ENCODE peak calls at places on chromosomes 16 and 17, in four cellular contexts. Y, A, I and N are unnamed samples.

GRCh38 chr17:81044764-81045589 is 10.0 kb downstream of the BAIAP2 start:
- DNase-seq in I (no peak), Y (no peak), A (peak), N (peak)

GRCh38 chr17:19270951-19271611 is 33.9 kb downstream of the EPN2 start:
- DNase-seq in A (no peak), Y (no peak), I (no peak), N (no peak)

GRCh38 chr17:76672270-76672851 is 28.8 kb upstream of the ST6GALNAC1 start:
- DNase-seq in Y (no peak), A (no peak), I (no peak), N (peak)

GRCh38 chr17:46875849-46876352 is 24.5 kb downstream of the WNT9B start:
- DNase-seq in I (no peak), Y (no peak), A (no peak), N (no peak)

GRCh38 chr16:19710991-19711545 is 7.0 kb downstream of the KNOP1 start:
- DNase-seq in A (no peak), I (no peak), Y (no peak), N (no peak)

GRCh38 chr17:65228734-65229390 is 91.7 kb downstream of the RGS9 start:
- DNase-seq in I (no peak), Y (no peak), A (no peak), N (no peak)

GRCh38 chr16:74700206-74701040 is at the start of gene MLKL:
- DNase-seq in Y (no peak), A (peak), I (peak), N (peak)

GRCh38 chr16:78275420-78275819 is 176.0 kb downstream of the WWOX start:
- DNase-seq in A (no peak), Y (no peak), I (peak), N (no peak)

GRCh38 chr16:287298-287811 is 4.4 kb downstream of the PDIA2 start:
- DNase-seq in Y (no peak), A (no peak), I (no peak), N (no peak)

GRCh38 chr17:39183045-39183444 is 14.4 kb downstream of the CACNB1 start:
- DNase-seq in A (no peak), Y (no peak), I (no peak), N (no peak)

GRCh38 chr16:89325861-89326471 is 108.5 kb downstream of the ZNF778 start:
- DNase-seq in I (no peak), Y (no peak), A (peak), N (peak)

GRCh38 chr16:24736758-24737157 is 7.3 kb downstream of the TNRC6A start:
- DNase-seq in Y (no peak), I (no peak), A (no peak), N (no peak)

GRCh38 chr16:9713907-9714306 is 468.3 kb downstream of the GRIN2A start:
- DNase-seq in Y (no peak), A (no peak), I (no peak), N (no peak)

GRCh38 chr17:77644981-77645380 is 313.5 kb upstream of the TNRC6C start:
- DNase-seq in I (peak), Y (no peak), A (no peak), N (no peak)

GRCh38 chr17:77526259-77526711 is 385.5 kb downstream of the SEC14L1 start:
- DNase-seq in Y (no peak), A (no peak), I (no peak), N (no peak)

GRCh38 chr17:30323262-30323894 is 10.5 kb downstream of the TMIGD1 start:
- DNase-seq in A (no peak), I (no peak), Y (no peak), N (no peak)

DNA sequence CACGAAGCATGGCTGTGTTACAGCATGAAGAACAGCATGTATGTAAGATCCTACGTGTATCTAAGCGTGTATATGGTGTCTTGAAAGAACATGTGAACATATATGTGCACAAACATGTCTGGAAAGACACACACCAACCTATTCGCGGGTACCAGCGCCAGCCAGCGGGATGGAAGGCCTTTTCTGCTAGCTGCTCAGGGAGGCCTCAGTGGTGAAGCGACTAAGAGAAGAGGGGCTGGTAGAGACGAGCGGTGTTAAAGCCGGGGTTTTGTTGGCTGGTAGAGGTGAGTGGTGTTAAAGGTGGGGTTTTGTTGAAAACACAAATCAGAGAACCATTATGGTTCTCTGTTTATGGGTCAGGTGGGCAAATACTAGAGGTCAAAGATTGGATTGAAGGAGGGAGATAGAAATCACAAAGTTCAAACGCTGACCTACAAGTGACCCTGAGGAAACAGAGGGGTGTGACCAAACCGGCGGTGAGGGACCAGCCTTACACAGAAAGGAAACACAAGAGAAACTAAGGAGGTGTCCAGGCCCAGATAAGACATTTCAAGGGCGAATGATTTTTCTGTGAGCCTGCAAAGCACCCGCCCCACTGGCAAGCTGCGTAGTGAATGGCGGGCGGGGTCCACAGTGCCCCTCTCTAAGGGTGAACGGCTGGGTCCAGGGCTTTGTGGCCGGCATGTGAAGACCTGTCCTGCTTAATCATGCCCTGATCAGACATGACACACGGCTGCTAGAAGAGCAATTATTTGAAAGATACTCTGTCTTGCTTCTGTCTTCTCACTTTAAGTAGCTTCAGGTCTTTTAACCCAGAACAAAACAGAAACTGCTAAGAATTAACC is 8.1 kb downstream of the ZCCHC14 start:
- DNase-seq in A (no peak), I (no peak), Y (no peak), N (no peak)
- H3K27ac ChIP-seq in A (peak), I (no peak), Y (no peak), N (no peak)

GRCh38 chr17:50425001-50425681 is 877 bp upstream of the ACSF2 start:
- DNase-seq in Y (no peak), I (no peak), A (peak), N (no peak)
- H3K27ac ChIP-seq in Y (no peak), I (no peak), A (peak), N (peak)

DNA sequence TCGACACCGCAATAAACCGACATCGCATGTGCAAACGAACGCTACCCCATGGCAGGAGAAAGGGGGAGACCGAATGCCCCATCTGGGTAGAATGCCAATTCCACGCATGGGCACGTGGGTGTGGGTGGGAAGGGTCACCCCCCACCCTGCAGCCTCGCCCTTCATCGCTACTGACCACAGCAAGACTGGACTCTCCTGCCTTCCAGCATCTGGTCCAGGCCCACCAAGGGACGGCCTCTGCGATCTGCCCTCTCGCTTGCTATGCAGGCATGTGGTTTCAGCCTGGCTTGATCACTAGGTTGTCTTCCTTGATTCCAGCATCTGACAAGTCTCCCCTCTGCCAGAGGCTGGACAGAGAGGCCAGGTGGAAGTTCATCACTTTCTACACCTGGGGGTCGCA is 159.3 kb downstream of the C16orf78 start:
- DNase-seq in Y (no peak), I (no peak), A (no peak), N (no peak)
- H3K27ac ChIP-seq in Y (no peak), I (no peak), A (no peak), N (no peak)

DNA sequence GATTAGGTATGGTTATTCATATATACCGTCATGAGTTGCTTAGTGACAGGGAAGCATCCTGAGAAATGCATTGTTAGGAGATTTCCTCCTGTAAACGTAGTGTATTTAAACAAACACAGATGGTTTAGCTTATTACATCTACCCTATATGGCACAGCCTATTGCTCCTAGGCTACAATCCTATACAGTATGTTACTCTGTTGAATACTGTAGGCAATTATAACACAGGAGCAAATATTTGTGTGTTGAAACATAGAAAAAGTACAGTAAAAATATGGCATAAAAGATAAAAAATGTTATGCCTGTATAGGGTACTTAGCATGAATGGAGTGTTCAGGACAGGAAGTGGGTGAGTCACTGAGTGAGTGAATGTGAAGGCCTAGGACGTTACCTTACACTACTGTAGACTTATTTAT is 157.7 kb downstream of the CDH11 start:
- DNase-seq in A (no peak), Y (no peak), I (no peak), N (no peak)
- H3K27ac ChIP-seq in A (no peak), Y (no peak), I (no peak), N (no peak)

GRCh38 chr16:63623551-63624039 is 1498.3 kb downstream of the CDH11 start:
- DNase-seq in A (no peak), Y (no peak), I (no peak), N (no peak)

GRCh38 chr16:63629272-63629671 is 1492.6 kb downstream of the CDH11 start:
- DNase-seq in I (no peak), A (no peak), Y (no peak), N (no peak)

GRCh38 chr16:63625141-63625540 is 1496.7 kb downstream of the CDH11 start:
- DNase-seq in A (no peak), I (no peak), Y (no peak), N (no peak)

DNA sequence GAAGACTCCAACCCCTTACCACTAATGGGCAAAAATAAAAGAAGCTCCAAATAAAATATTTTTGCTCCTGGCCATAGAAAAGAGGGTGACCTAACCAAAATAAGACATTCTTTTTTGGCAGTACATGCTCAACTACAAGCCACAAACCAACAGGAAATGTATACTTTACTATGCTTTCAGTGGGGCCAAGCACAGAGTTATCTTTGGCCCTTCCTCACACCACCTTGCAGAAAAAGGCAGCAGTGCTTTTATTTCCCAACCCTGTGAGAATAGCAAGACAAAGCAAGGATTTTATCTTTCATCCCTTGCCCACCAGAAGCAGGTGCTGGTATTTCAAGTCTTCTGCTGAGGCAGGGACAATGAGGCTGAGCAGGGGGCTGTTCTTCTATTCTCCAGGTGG is 1493.1 kb downstream of the CDH11 start:
- DNase-seq in A (no peak), Y (no peak), I (no peak), N (no peak)
- H3K27ac ChIP-seq in A (no peak), Y (no peak), I (no peak), N (no peak)

GRCh38 chr16:66328282-66328681 is 38.2 kb upstream of the CDH5 start:
- DNase-seq in A (no peak), I (no peak), Y (no peak), N (no peak)

GRCh38 chr16:66324785-66325184 is 41.7 kb upstream of the CDH5 start:
- DNase-seq in I (peak), A (no peak), Y (no peak), N (no peak)

GRCh38 chr16:66322174-66322573 is 44.3 kb upstream of the CDH5 start:
- DNase-seq in A (no peak), Y (no peak), I (no peak), N (no peak)

GRCh38 chr16:66326995-66327513 is 39.4 kb upstream of the CDH5 start:
- DNase-seq in A (no peak), Y (no peak), I (no peak), N (peak)

DNA sequence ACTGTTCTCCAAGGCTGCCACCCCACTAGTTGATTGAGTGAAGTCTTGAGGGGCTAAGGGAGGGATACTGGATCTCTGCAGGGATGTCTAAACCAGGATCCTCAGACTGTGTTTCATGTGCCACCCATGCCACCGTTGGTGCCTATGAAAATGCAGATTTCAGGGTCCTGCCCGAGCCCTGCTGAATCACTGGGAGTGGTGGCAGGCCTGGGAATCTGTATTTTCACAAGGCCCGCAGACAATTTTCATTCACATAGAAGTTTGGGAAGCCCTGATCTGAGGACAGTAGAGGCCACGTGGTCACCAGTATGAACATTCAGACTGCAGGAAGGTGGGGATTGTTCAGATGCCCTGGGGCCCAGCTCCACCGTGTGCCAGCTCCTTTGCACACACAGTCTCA is 40.5 kb upstream of the CDH5 start:
- DNase-seq in Y (no peak), A (no peak), I (no peak), N (no peak)
- H3K27ac ChIP-seq in Y (peak), A (no peak), I (no peak), N (no peak)

GRCh38 chr17:72222571-72222970 is 101.8 kb downstream of the SOX9 start:
- DNase-seq in Y (no peak), I (no peak), A (no peak), N (no peak)
- H3K27ac ChIP-seq in Y (no peak), I (no peak), A (peak), N (peak)